ENCODE peak calls at places on chromosomes 7 and 10, in five cellular contexts. S is NCI-H446 treated with DMSO at 0.1 percent for 48 hours, M is Right ventricle myocardium superior, H is NCI-H1105 treated with DMSO at 0.1 percent for 48 hours, B is T-helper 9 cell. Q is an unnamed sample.
A peak's percentile ranks its signal among the peaks of the same experiment; 100 is the strongest.

GRCh38 chr10:99612167-99612831 is 7.9 kb downstream of the SLC25A28 start:
- DNase-seq in S (peak; percentile 3), M (no peak), H (peak; percentile 57), B (no peak), Q (peak; percentile 27)

GRCh38 chr7:37282093-37282444 is 166.6 kb downstream of the ELMO1 start:
- DNase-seq in S (no peak), M (no peak), H (no peak), B (no peak), Q (no peak)

GRCh38 chr7:50641442-50642405 is 76.5 kb upstream of the DDC start:
- DNase-seq in S (no peak), M (no peak), H (no peak), B (no peak), Q (no peak)

GRCh38 chr7:55432937-55433784 is 68.0 kb downstream of the LANCL2 start:
- DNase-seq in S (no peak), M (no peak), H (peak; percentile 74), B (no peak), Q (peak; percentile 50)

GRCh38 chr10:77970869-77971803 is 44.6 kb upstream of the DLG5 start:
- DNase-seq in S (no peak), M (peak; percentile 65), H (no peak), B (no peak), Q (peak; percentile 50)

GRCh38 chr7:46934198-46934825 is 647.6 kb downstream of the TNS3 start:
- DNase-seq in S (no peak), M (no peak), H (no peak), B (no peak), Q (no peak)

GRCh38 chr7:40393660-40394059 is 258.9 kb downstream of the SUGCT start:
- DNase-seq in S (no peak), M (no peak), H (no peak), B (no peak), Q (no peak)

GRCh38 chr7:80087051-80087767 is 47.4 kb upstream of the GNAI1 start:
- DNase-seq in S (no peak), M (no peak), H (no peak), B (no peak), Q (no peak)

GRCh38 chr7:157564518-157565177 is 227.8 kb downstream of the DNAJB6 start:
- DNase-seq in S (no peak), M (no peak), H (no peak), B (no peak), Q (no peak)

GRCh38 chr10:70051878-70052277 is 768 bp upstream of the MACROH2A2 start:
- DNase-seq in S (no peak), M (no peak), H (no peak), B (no peak), Q (no peak)

GRCh38 chr10:76883596-76883995 is 754.0 kb downstream of the KCNMA1 start:
- DNase-seq in S (no peak), M (no peak), H (no peak), B (no peak), Q (no peak)

GRCh38 chr7:44466300-44467216 is 23.9 kb downstream of the NUDCD3 start:
- DNase-seq in S (no peak), M (no peak), H (no peak), B (no peak), Q (no peak)

GRCh38 chr7:29879609-29880008 is 73.3 kb downstream of the WIPF3 start:
- DNase-seq in S (no peak), M (peak; percentile 48), H (no peak), B (no peak), Q (no peak)